ENCODE peak calls at places on chromosome 7, in nine cellular contexts. Q, V, H, S, A, E, G, P and K are unnamed samples.

GRCh38 chr7:18064242-18064838 is 36.7 kb upstream of the PRPS1L1 start:
- DNase-seq in Q (peak; percentile 49), V (no peak), H (no peak), S (peak; percentile 87), A (no peak), E (no peak), G (peak; percentile 71), P (peak; percentile 19), K (peak; percentile 39)

GRCh38 chr7:158611541-158611940 is 23.9 kb upstream of the PTPRN2 start:
- DNase-seq in Q (no peak), V (no peak), H (no peak), S (no peak), A (no peak), E (no peak), G (no peak), P (no peak), K (no peak)

GRCh38 chr7:70698219-70698832 is 433.6 kb upstream of the GALNT17 start:
- DNase-seq in Q (peak; percentile 22), V (no peak), H (peak; percentile 73), S (no peak), A (no peak), E (no peak), G (no peak), P (no peak), K (peak; percentile 63)

GRCh38 chr7:372939-373791 is 83.2 kb downstream of the FOXL3 start:
- DNase-seq in Q (no peak), V (no peak), H (no peak), S (peak; percentile 74), A (no peak), E (no peak), G (peak; percentile 18), P (no peak), K (peak; percentile 91)

GRCh38 chr7:117219485-117219884 is 103.4 kb downstream of the WNT2 start:
- DNase-seq in Q (peak; percentile 6), V (no peak), H (peak; percentile 41), S (no peak), A (no peak), E (no peak), G (no peak), P (no peak), K (no peak)

GRCh38 chr7:156638443-156639077 is 2.0 kb upstream of the RNF32 start:
- DNase-seq in Q (no peak), V (no peak), H (no peak), S (no peak), A (no peak), E (no peak), G (no peak), P (no peak), K (peak; percentile 72)

GRCh38 chr7:94696981-94697670 is 41.2 kb upstream of the SGCE start:
- DNase-seq in Q (peak; percentile 97), V (peak; percentile 77), H (peak; percentile 97), S (no peak), A (peak; percentile 31), E (peak; percentile 75), G (no peak), P (no peak), K (peak; percentile 35)

GRCh38 chr7:75762350-75762917 is 9.6 kb downstream of the CCL26 start:
- DNase-seq in Q (peak; percentile 69), V (no peak), H (peak; percentile 77), S (no peak), A (no peak), E (no peak), G (no peak), P (no peak), K (no peak)

GRCh38 chr7:68785036-68785435 is 813.2 kb upstream of the AUTS2 start:
- DNase-seq in Q (no peak), V (no peak), H (no peak), S (no peak), A (no peak), E (no peak), G (no peak), P (no peak), K (no peak)

GRCh38 chr7:156167417-156167807 is 355.1 kb upstream of the SHH start:
- DNase-seq in Q (no peak), V (no peak), H (no peak), S (peak; percentile 48), A (no peak), E (no peak), G (no peak), P (no peak), K (peak; percentile 13)

GRCh38 chr7:26667514-26668133 is 196.8 kb downstream of the SKAP2 start:
- DNase-seq in Q (peak; percentile 96), V (peak; percentile 59), H (peak; percentile 90), S (peak; percentile 91), A (peak; percentile 18), E (peak; percentile 61), G (peak; percentile 68), P (peak; percentile 70), K (peak; percentile 85)

GRCh38 chr7:1923409-1924053 is 253.5 kb downstream of the ELFN1 start:
- DNase-seq in Q (no peak), V (no peak), H (no peak), S (no peak), A (no peak), E (no peak), G (no peak), P (no peak), K (no peak)

GRCh38 chr7:1926908-1927306 is 256.8 kb downstream of the ELFN1 start:
- DNase-seq in Q (no peak), V (no peak), H (no peak), S (no peak), A (no peak), E (no peak), G (no peak), P (no peak), K (no peak)

GRCh38 chr7:1924185-1924817 is 254.2 kb downstream of the ELFN1 start:
- DNase-seq in Q (no peak), V (peak; percentile 59), H (no peak), S (no peak), A (no peak), E (no peak), G (no peak), P (no peak), K (no peak)

GRCh38 chr7:1925973-1926907 is 256.2 kb downstream of the ELFN1 start:
- DNase-seq in Q (no peak), V (no peak), H (no peak), S (no peak), A (no peak), E (no peak), G (no peak), P (no peak), K (no peak)

DNA sequence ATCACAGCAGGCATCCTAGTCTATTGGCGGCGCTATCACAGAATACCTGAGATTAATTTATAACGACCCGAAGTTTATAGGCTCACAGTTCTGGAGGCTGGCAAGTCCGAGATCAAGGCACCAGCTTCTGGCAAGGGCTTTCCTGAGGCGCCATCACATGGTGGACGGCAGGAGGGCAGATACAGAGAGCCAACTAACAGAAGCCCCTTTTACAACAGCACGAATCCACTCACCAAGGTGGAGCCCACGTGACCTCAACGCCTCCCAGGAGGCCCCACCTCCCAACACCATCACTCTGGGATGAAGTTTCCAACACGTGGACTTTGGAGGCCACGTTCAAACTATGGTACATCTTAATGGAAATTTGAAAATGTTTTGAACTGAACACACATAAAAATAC is 255.3 kb downstream of the ELFN1 start:
- DNase-seq in Q (no peak), V (no peak), H (no peak), S (no peak), A (no peak), E (no peak), G (peak; percentile 36), P (no peak), K (no peak)
- TF ChIP-seq CTCF in Q (no peak), V (peak; percentile 15), H (peak; percentile 28), S (peak; percentile 35), A (no peak), E (no peak), G (no peak), P (no peak), K (no peak)

DNA sequence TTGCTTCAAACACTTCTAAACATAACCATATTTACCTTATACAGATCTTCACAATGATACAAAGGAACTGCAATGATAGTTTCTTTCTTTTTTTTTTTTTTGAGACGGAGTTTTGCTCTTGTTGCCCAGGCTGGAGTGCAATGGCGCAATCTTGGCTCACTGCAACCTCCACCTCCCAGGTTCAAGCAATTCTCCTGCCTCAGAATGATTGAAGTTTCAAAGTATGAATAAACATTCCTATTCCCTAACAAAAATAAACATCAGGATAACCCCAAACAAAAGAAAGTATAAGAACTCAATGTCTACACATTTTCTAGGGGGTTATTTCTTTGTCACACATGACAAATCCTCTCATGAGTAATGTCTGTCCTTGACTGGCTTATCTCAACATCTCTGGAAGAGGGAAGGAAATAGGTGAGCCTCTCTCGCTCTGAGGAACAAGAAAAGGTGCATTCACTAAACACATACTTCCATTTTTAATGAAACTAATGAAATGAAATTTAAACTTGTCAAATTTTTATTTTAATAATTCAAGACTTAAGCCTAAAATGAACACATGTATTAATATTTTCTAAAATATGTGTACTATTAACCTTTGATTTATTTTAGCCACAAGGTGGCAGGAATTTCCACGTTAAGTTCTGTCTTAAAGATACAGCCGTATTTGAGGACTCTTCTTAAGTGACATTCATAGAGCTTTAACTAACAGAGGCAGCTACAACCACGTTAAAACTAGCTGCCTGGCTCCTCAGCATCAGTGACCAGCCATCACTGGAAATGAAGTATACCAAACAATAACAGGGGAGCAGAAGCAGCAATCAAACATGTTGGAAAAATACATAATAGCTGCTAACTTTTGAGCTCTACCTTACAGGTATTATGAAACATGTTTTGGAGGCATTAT is 58.3 kb downstream of the MALSU1 start:
- DNase-seq in Q (peak; percentile 74), V (no peak), H (peak; percentile 56), S (no peak), A (no peak), E (no peak), G (no peak), P (no peak), K (no peak)
- TF ChIP-seq CTCF in Q (peak; percentile 52), V (no peak), H (peak; percentile 43), S (peak; percentile 70), A (peak; percentile 14), E (peak; percentile 46), G (no peak), P (peak; percentile 67), K (peak; percentile 37)

GRCh38 chr7:39624202-39624807 is 933 bp downstream of the RALA start:
- DNase-seq in Q (peak; percentile 52), V (no peak), H (no peak), S (no peak), A (no peak), E (no peak), G (no peak), P (no peak), K (no peak)
- TF ChIP-seq CTCF in Q (no peak), V (no peak), H (no peak), S (no peak), A (no peak), E (no peak), G (no peak), P (peak; percentile 15), K (no peak)

DNA sequence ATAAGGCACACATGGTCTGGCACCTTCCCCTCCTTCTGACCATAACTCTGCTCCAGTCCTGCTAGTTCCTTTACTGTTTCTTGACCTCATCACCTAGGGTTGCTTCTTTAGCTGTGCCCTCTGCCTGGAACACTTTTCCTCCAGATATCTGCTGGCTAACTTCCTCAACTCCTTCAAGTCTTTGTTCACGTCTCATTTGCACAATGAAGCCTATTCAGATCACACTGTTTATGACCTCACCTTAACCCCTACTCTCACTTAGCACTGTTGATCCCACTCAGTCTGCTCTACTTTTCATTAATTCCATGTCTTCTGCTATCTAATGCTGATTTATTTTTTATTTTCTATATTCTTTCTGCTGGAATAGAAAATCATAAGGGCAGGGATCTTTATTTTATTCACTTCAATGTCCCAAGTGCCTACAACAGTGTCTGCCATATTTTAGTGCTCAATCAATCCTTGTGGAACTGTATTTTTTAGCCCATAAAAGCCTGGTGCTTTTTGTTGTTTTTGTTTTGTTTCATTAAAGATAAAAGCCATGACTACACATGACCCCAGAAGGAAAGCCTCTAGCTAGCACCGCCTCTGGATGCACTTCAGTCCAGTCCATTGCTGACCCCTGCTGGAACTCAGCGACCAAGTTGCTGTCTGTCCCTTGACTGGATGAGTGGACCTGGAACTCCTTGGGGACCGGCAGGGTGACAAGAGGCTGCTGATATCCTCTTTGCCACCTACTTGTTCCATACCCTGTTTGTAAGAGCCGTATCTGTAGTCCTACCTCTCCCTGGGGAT is 12.3 kb downstream of the KLF14 start:
- DNase-seq in Q (peak; percentile 62), V (no peak), H (peak; percentile 69), S (peak; percentile 92), A (peak; percentile 50), E (peak; percentile 81), G (peak; percentile 70), P (peak; percentile 67), K (peak; percentile 79)
- TF ChIP-seq CTCF in Q (peak; percentile 58), V (peak; percentile 66), H (peak; percentile 79), S (peak; percentile 83), A (peak; percentile 63), E (peak; percentile 77), G (peak; percentile 20), P (peak; percentile 68), K (peak; percentile 67)